ENCODE peak calls at places on chromosome 22, in five cellular contexts. E, U, C, W and R are unnamed samples.

GRCh38 chr22:46866591-46866990 is 104.1 kb downstream of the TBC1D22A start:
- DNase-seq in E (peak), U (peak), C (no peak), W (no peak), R (no peak)

GRCh38 chr22:36790648-36791047 is 14.7 kb upstream of the IFT27 start:
- DNase-seq in E (no peak), U (no peak), C (no peak), W (no peak), R (no peak)

GRCh38 chr22:47043835-47044721 is 281.6 kb downstream of the TBC1D22A start:
- DNase-seq in E (peak), U (no peak), C (no peak), W (no peak), R (peak)

GRCh38 chr22:37373451-37373850 is 53.8 kb downstream of the ELFN2 start:
- DNase-seq in E (no peak), U (no peak), C (no peak), W (no peak), R (no peak)

GRCh38 chr22:24441406-24442351 is 14.3 kb downstream of the ADORA2A start:
- DNase-seq in E (no peak), U (no peak), C (no peak), W (no peak), R (no peak)

GRCh38 chr22:44398791-44399190 is 86.0 kb upstream of the SHISAL1 start:
- DNase-seq in E (no peak), U (no peak), C (no peak), W (no peak), R (peak)

GRCh38 chr22:20573176-20573829 is 65.9 kb downstream of the MED15 start:
- DNase-seq in E (peak), U (no peak), C (no peak), W (no peak), R (no peak)

GRCh38 chr22:33835196-33835788 is 85.0 kb downstream of the LARGE1 start:
- DNase-seq in E (no peak), U (no peak), C (no peak), W (no peak), R (peak)

GRCh38 chr22:30485362-30485988 is 13.7 kb upstream of the SEC14L3 start:
- DNase-seq in E (peak), U (peak), C (peak), W (peak), R (peak)

GRCh38 chr22:22945195-22945594 is 57.6 kb downstream of the IGLL5 start:
- DNase-seq in E (no peak), U (no peak), C (no peak), W (no peak), R (peak)

GRCh38 chr22:20224917-20225692 is 43.0 kb downstream of the RTN4R start:
- DNase-seq in E (no peak), U (no peak), C (no peak), W (no peak), R (no peak)

GRCh38 chr22:35257002-35257320 is 332 bp upstream of the HMGXB4 start:
- DNase-seq in E (no peak), U (no peak), C (no peak), W (no peak), R (no peak)

GRCh38 chr22:44850946-44851345 is 98.6 kb downstream of the ARHGAP8 start:
- DNase-seq in E (no peak), U (no peak), C (no peak), W (no peak), R (no peak)

GRCh38 chr22:46355996-46356471 is 20.5 kb downstream of the TRMU start:
- DNase-seq in E (no peak), U (no peak), C (no peak), W (no peak), R (no peak)

GRCh38 chr22:30206964-30207363 is 39.6 kb downstream of the LIF start:
- DNase-seq in E (peak), U (peak), C (no peak), W (no peak), R (no peak)

GRCh38 chr22:49381595-49382450 is 445.9 kb downstream of the BRD1 start:
- DNase-seq in E (no peak), U (no peak), C (no peak), W (no peak), R (no peak)